ENCODE peak calls at places on chromosomes 5 and 9, in five cellular contexts. One of them, this sample, is unnamed.

GRCh38 chr9:127520941-127521918 is 69.9 kb downstream of the LRSAM1 start:
- DNase-seq in putamen: no peak
- DNase-seq in GM03348: peak
- DNase-seq in A549: no peak
- DNase-seq in keratinocyte: no peak
- DNase-seq in this sample: no peak

GRCh38 chr9:107951511-107951910 is 461.9 kb upstream of the KLF4 start:
- DNase-seq in putamen: no peak
- DNase-seq in GM03348: no peak
- DNase-seq in A549: no peak
- DNase-seq in keratinocyte: no peak
- DNase-seq in this sample: no peak

GRCh38 chr5:180645609-180646204 is 3.7 kb downstream of the FLT4 start:
- DNase-seq in putamen: no peak
- DNase-seq in GM03348: no peak
- DNase-seq in A549: no peak
- DNase-seq in keratinocyte: no peak
- DNase-seq in this sample: no peak

GRCh38 chr9:80995759-80996158 is 693.6 kb downstream of the TLE1 start:
- DNase-seq in putamen: no peak
- DNase-seq in GM03348: no peak
- DNase-seq in A549: peak
- DNase-seq in keratinocyte: peak
- DNase-seq in this sample: no peak

GRCh38 chr5:136584474-136584873 is 219.1 kb upstream of the TRPC7 start:
- DNase-seq in putamen: no peak
- DNase-seq in GM03348: no peak
- DNase-seq in A549: no peak
- DNase-seq in keratinocyte: no peak
- DNase-seq in this sample: no peak

GRCh38 chr5:2369178-2369577 is 382.3 kb downstream of the IRX2 start:
- DNase-seq in putamen: no peak
- DNase-seq in GM03348: no peak
- DNase-seq in A549: no peak
- DNase-seq in keratinocyte: no peak
- DNase-seq in this sample: no peak

GRCh38 chr5:5886812-5887486 is 464.5 kb downstream of the ICE1 start:
- DNase-seq in putamen: no peak
- DNase-seq in GM03348: no peak
- DNase-seq in A549: peak
- DNase-seq in keratinocyte: no peak
- DNase-seq in this sample: no peak

GRCh38 chr5:123813937-123814624 is 302.1 kb downstream of the CSNK1G3 start:
- DNase-seq in putamen: no peak
- DNase-seq in GM03348: peak
- DNase-seq in A549: no peak
- DNase-seq in keratinocyte: no peak
- DNase-seq in this sample: peak

GRCh38 chr5:9553561-9553960 is 7.7 kb upstream of the SEMA5A start:
- DNase-seq in putamen: no peak
- DNase-seq in GM03348: no peak
- DNase-seq in A549: no peak
- DNase-seq in keratinocyte: no peak
- DNase-seq in this sample: no peak

GRCh38 chr5:43359738-43360137 is 46.5 kb upstream of the HMGCS1 start:
- DNase-seq in putamen: no peak
- DNase-seq in GM03348: no peak
- DNase-seq in A549: no peak
- DNase-seq in keratinocyte: no peak
- DNase-seq in this sample: no peak